ENCODE peak calls at places on chromosomes 7 and 10, in five cellular contexts. One of them, this sample, is unnamed.
A peak's percentile ranks its signal among the peaks of the same experiment; 100 is the strongest.

GRCh38 chr7:51649-52048 is 140.7 kb upstream of the FAM20C start:
- DNase-seq in A549: no peak
- DNase-seq in K562: no peak
- DNase-seq in HepG2: no peak
- DNase-seq in GM12878: no peak
- DNase-seq in this sample: no peak

GRCh38 chr7:155882596-155882995 is 70.3 kb upstream of the SHH start:
- DNase-seq in A549: peak; percentile 81
- DNase-seq in K562: no peak
- DNase-seq in HepG2: no peak
- DNase-seq in GM12878: no peak
- DNase-seq in this sample: no peak

GRCh38 chr7:140640060-140640611 is 477 bp downstream of the DENND2A start:
- DNase-seq in A549: peak; percentile 33
- DNase-seq in K562: no peak
- DNase-seq in HepG2: no peak
- DNase-seq in GM12878: no peak
- DNase-seq in this sample: peak; percentile 74

GRCh38 chr10:89250814-89251416 is 660 bp downstream of the LIPA start:
- DNase-seq in A549: no peak
- DNase-seq in K562: no peak
- DNase-seq in HepG2: peak; percentile 18
- DNase-seq in GM12878: no peak
- DNase-seq in this sample: peak; percentile 36

GRCh38 chr7:128833148-128833938 is 3.1 kb downstream of the FLNC start:
- DNase-seq in A549: no peak
- DNase-seq in K562: peak; percentile 89
- DNase-seq in HepG2: no peak
- DNase-seq in GM12878: no peak
- DNase-seq in this sample: peak; percentile 55

GRCh38 chr7:158685727-158686126 is 18.9 kb downstream of the NCAPG2 start:
- DNase-seq in A549: no peak
- DNase-seq in K562: no peak
- DNase-seq in HepG2: no peak
- DNase-seq in GM12878: no peak
- DNase-seq in this sample: no peak

GRCh38 chr7:127858091-127858914 is 172.9 kb downstream of the LRRC4 start:
- DNase-seq in A549: no peak
- DNase-seq in K562: no peak
- DNase-seq in HepG2: no peak
- DNase-seq in GM12878: no peak
- DNase-seq in this sample: no peak

GRCh38 chr10:4111593-4111992 is 326.6 kb upstream of the KLF6 start:
- DNase-seq in A549: no peak
- DNase-seq in K562: no peak
- DNase-seq in HepG2: no peak
- DNase-seq in GM12878: no peak
- DNase-seq in this sample: no peak

GRCh38 chr7:148116954-148117353 is 473.6 kb upstream of the C7orf33 start:
- DNase-seq in A549: no peak
- DNase-seq in K562: no peak
- DNase-seq in HepG2: no peak
- DNase-seq in GM12878: no peak
- DNase-seq in this sample: no peak

GRCh38 chr10:6269953-6270867 is 67.5 kb downstream of the PFKFB3 start:
- DNase-seq in A549: no peak
- DNase-seq in K562: no peak
- DNase-seq in HepG2: no peak
- DNase-seq in GM12878: peak; percentile 55
- DNase-seq in this sample: no peak

GRCh38 chr7:149877890-149878522 is 4.2 kb downstream of the ATP6V0E2 start:
- DNase-seq in A549: no peak
- DNase-seq in K562: no peak
- DNase-seq in HepG2: no peak
- DNase-seq in GM12878: no peak
- DNase-seq in this sample: no peak

GRCh38 chr7:2566890-2567662 is 8.3 kb downstream of the IQCE start:
- DNase-seq in A549: no peak
- DNase-seq in K562: no peak
- DNase-seq in HepG2: peak; percentile 56
- DNase-seq in GM12878: peak; percentile 66
- DNase-seq in this sample: no peak

GRCh38 chr7:74525881-74526280 is 72.2 kb downstream of the GTF2IRD1 start:
- DNase-seq in A549: no peak
- DNase-seq in K562: no peak
- DNase-seq in HepG2: no peak
- DNase-seq in GM12878: no peak
- DNase-seq in this sample: peak; percentile 87

GRCh38 chr10:99788598-99789259 is 6.3 kb downstream of the ABCC2 start:
- DNase-seq in A549: no peak
- DNase-seq in K562: no peak
- DNase-seq in HepG2: no peak
- DNase-seq in GM12878: no peak
- DNase-seq in this sample: no peak

GRCh38 chr10:117536862-117537435 is 5.6 kb upstream of the EMX2 start:
- DNase-seq in A549: no peak
- DNase-seq in K562: no peak
- DNase-seq in HepG2: no peak
- DNase-seq in GM12878: no peak
- DNase-seq in this sample: peak; percentile 76

GRCh38 chr7:138246391-138246790 is 170.1 kb downstream of the AKR1D1 start:
- DNase-seq in A549: no peak
- DNase-seq in K562: no peak
- DNase-seq in HepG2: no peak
- DNase-seq in GM12878: no peak
- DNase-seq in this sample: peak; percentile 52

GRCh38 chr10:28382520-28383269 is 79.8 kb upstream of the MPP7 start:
- DNase-seq in A549: peak; percentile 32
- DNase-seq in K562: no peak
- DNase-seq in HepG2: no peak
- DNase-seq in GM12878: no peak
- DNase-seq in this sample: no peak

GRCh38 chr10:101888251-101888949 is 44.8 kb upstream of the KCNIP2 start:
- DNase-seq in A549: no peak
- DNase-seq in K562: no peak
- DNase-seq in HepG2: no peak
- DNase-seq in GM12878: peak; percentile 48
- DNase-seq in this sample: no peak

GRCh38 chr7:45703373-45703821 is 129.2 kb downstream of the ADCY1 start:
- DNase-seq in A549: no peak
- DNase-seq in K562: no peak
- DNase-seq in HepG2: no peak
- DNase-seq in GM12878: no peak
- DNase-seq in this sample: no peak

GRCh38 chr7:47497367-47498096 is 84.4 kb downstream of the TNS3 start:
- DNase-seq in A549: no peak
- DNase-seq in K562: no peak
- DNase-seq in HepG2: no peak
- DNase-seq in GM12878: peak; percentile 52
- DNase-seq in this sample: no peak

GRCh38 chr10:94439275-94439861 is 37.0 kb downstream of the TBC1D12 start:
- DNase-seq in A549: peak; percentile 14
- DNase-seq in K562: no peak
- DNase-seq in HepG2: no peak
- DNase-seq in GM12878: no peak
- DNase-seq in this sample: peak; percentile 30

GRCh38 chr10:43398939-43399871 is 9.8 kb downstream of the HNRNPF start:
- DNase-seq in A549: no peak
- DNase-seq in K562: no peak
- DNase-seq in HepG2: peak; percentile 79
- DNase-seq in GM12878: no peak
- DNase-seq in this sample: no peak

GRCh38 chr7:79412915-79413314 is 40.6 kb downstream of the MAGI2 start:
- DNase-seq in A549: no peak
- DNase-seq in K562: no peak
- DNase-seq in HepG2: no peak
- DNase-seq in GM12878: no peak
- DNase-seq in this sample: no peak

GRCh38 chr10:92082583-92083280 is 159.2 kb downstream of the BTAF1 start:
- DNase-seq in A549: no peak
- DNase-seq in K562: no peak
- DNase-seq in HepG2: peak; percentile 29
- DNase-seq in GM12878: no peak
- DNase-seq in this sample: no peak

GRCh38 chr7:138004046-138004445 is 2.2 kb upstream of the CREB3L2 start:
- DNase-seq in A549: no peak
- DNase-seq in K562: no peak
- DNase-seq in HepG2: no peak
- DNase-seq in GM12878: no peak
- DNase-seq in this sample: no peak

GRCh38 chr10:68594405-68594804 is 34.3 kb downstream of the TET1 start:
- DNase-seq in A549: peak; percentile 15
- DNase-seq in K562: peak; percentile 51
- DNase-seq in HepG2: no peak
- DNase-seq in GM12878: no peak
- DNase-seq in this sample: no peak

GRCh38 chr7:128740996-128741395 is 1.8 kb downstream of the CALU start:
- DNase-seq in A549: no peak
- DNase-seq in K562: no peak
- DNase-seq in HepG2: no peak
- DNase-seq in GM12878: no peak
- DNase-seq in this sample: no peak

GRCh38 chr10:97412891-97413304 is 11.8 kb upstream of the RRP12 start:
- DNase-seq in A549: no peak
- DNase-seq in K562: no peak
- DNase-seq in HepG2: peak; percentile 52
- DNase-seq in GM12878: no peak
- DNase-seq in this sample: no peak
- TF ChIP-seq JUNB in A549: no peak
- TF ChIP-seq JUNB in K562: no peak
- TF ChIP-seq JUNB in HepG2: no peak
- TF ChIP-seq JUNB in GM12878: no peak
- TF ChIP-seq JUNB in this sample: no peak

GRCh38 chr7:153430931-153431330 is 621.3 kb upstream of the DPP6 start:
- DNase-seq in A549: no peak
- DNase-seq in K562: no peak
- DNase-seq in HepG2: no peak
- DNase-seq in GM12878: no peak
- DNase-seq in this sample: peak; percentile 62

GRCh38 chr7:153433223-153433622 is 619.0 kb upstream of the DPP6 start:
- DNase-seq in A549: no peak
- DNase-seq in K562: no peak
- DNase-seq in HepG2: no peak
- DNase-seq in GM12878: no peak
- DNase-seq in this sample: no peak

DNA sequence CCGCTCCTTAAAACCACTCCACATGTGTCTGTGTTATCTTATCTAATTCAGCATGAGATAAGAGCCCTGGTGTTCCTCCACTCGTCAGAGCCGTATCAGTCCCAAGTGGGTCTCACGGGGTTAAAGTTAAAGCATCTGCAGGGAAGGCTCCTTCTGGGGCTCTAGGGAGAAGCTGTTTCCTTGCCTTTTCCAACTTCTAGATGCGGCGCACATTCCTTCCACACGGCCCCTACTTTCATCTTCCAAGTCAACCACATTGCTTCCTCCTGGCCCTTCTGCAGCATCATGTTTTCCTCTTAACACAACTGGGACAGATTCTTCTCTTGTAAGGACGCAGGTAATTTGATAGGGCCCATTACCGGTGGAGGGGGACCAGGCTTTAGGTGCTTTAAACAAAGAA is 620.1 kb upstream of the DPP6 start:
- DNase-seq in A549: peak; percentile 6
- DNase-seq in K562: no peak
- DNase-seq in HepG2: no peak
- DNase-seq in GM12878: no peak
- DNase-seq in this sample: peak; percentile 37
- H3K4me2 ChIP-seq in A549: no peak overlapping the region
- H3K4me2 ChIP-seq in K562: no peak overlapping the region
- H3K4me2 ChIP-seq in HepG2: no peak overlapping the region
- H3K4me2 ChIP-seq in GM12878: no peak overlapping the region
- H3K4me2 ChIP-seq in this sample: no peak overlapping the region

DNA sequence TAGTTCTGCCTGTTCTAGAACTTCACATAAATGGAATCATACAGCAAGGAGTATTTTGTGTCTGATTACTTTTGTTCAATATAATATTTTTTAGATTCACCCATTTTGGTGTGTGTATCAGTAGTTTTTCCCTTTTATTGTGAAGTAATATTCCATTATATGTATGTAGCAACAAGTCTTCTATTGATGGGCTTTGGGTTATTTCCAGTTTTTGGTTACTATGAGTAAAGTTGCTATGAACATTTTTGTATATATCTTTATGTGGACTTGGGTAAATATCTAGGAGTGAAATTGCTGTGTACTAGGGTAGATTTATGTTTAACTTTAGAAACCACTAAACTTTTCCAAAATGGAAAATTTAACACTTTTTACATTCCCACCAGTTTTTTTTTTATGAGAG is 35.7 kb downstream of the ADK start:
- DNase-seq in A549: no peak
- DNase-seq in K562: no peak
- DNase-seq in HepG2: no peak
- DNase-seq in GM12878: no peak
- DNase-seq in this sample: no peak
- TF ChIP-seq JUNB in A549: no peak
- TF ChIP-seq JUNB in K562: no peak
- TF ChIP-seq JUNB in HepG2: no peak
- TF ChIP-seq JUNB in GM12878: no peak
- TF ChIP-seq JUNB in this sample: no peak

GRCh38 chr10:35911954-35912353 is 269.9 kb upstream of the FZD8 start:
- DNase-seq in A549: no peak
- DNase-seq in K562: no peak
- DNase-seq in HepG2: no peak
- DNase-seq in GM12878: no peak
- DNase-seq in this sample: no peak
- H3K4me2 ChIP-seq in A549: no peak overlapping the region
- H3K4me2 ChIP-seq in K562: no peak overlapping the region
- H3K4me2 ChIP-seq in HepG2: no peak overlapping the region
- H3K4me2 ChIP-seq in GM12878: no peak overlapping the region
- H3K4me2 ChIP-seq in this sample: no peak overlapping the region

GRCh38 chr10:124420254-124420653 is 1.5 kb upstream of the OAT start:
- DNase-seq in A549: no peak
- DNase-seq in K562: peak; percentile 69
- DNase-seq in HepG2: no peak
- DNase-seq in GM12878: no peak
- DNase-seq in this sample: no peak
- TF ChIP-seq JUNB in A549: no peak
- TF ChIP-seq JUNB in K562: no peak
- TF ChIP-seq JUNB in HepG2: no peak
- TF ChIP-seq JUNB in GM12878: no peak
- TF ChIP-seq JUNB in this sample: no peak